ENCODE peak calls at places on chromosomes 11 and 22, in five cellular contexts. Q is HCT116, C is breast epithelium, M is esophagus muscularis mucosa, W is stomach. P is an unnamed sample. For H3K9me3, the result is how much of the 10 kb centered on the place peaks cover.

GRCh38 chr11:44506375-44507016 is 59.0 kb upstream of the CD82 start:
- DNase-seq in Q (peak), C (no peak), M (no peak), W (no peak), P (no peak)

GRCh38 chr22:41124086-41124485 is 31.7 kb downstream of the EP300 start:
- DNase-seq in Q (no peak), C (no peak), M (no peak), W (no peak), P (no peak)

GRCh38 chr11:12102588-12103410 is 7.6 kb upstream of the MICAL2 start:
- DNase-seq in Q (no peak), C (no peak), M (no peak), W (no peak), P (no peak)

GRCh38 chr22:46053563-46054090 is 76.7 kb upstream of the WNT7B start:
- DNase-seq in Q (no peak), C (peak), M (no peak), W (peak), P (no peak)

GRCh38 chr11:86185346-86185745 is 59.2 kb upstream of the EED start:
- DNase-seq in Q (no peak), C (no peak), M (no peak), W (no peak), P (no peak)

GRCh38 chr11:65310756-65311155 is 3.9 kb upstream of the CDC42EP2 start:
- DNase-seq in Q (no peak), C (no peak), M (no peak), W (no peak), P (no peak)

GRCh38 chr11:114179234-114179941 is 116.8 kb upstream of the NNMT start:
- DNase-seq in Q (no peak), C (peak), M (peak), W (peak), P (no peak)

GRCh38 chr11:21604564-21604963 is 588.3 kb upstream of the ANO5 start:
- DNase-seq in Q (no peak), C (no peak), M (no peak), W (no peak), P (no peak)

GRCh38 chr22:21778705-21779363 is 43.2 kb upstream of the YPEL1 start:
- DNase-seq in Q (no peak), C (no peak), M (no peak), W (peak), P (no peak)

GRCh38 chr11:4027746-4028145 is 66.9 kb upstream of the RRM1 start:
- DNase-seq in Q (no peak), C (no peak), M (no peak), W (no peak), P (no peak)

GRCh38 chr11:112025682-112026081 is 474 bp downstream of the DLAT start:
- DNase-seq in Q (no peak), C (no peak), M (no peak), W (no peak), P (no peak)

GRCh38 chr11:125449586-125449985 is 46.5 kb downstream of the FEZ1 start:
- DNase-seq in Q (no peak), C (no peak), M (no peak), W (no peak), P (no peak)

GRCh38 chr22:19430890-19431541 is 517 bp downstream of the HIRA start:
- DNase-seq in Q (no peak), C (no peak), M (no peak), W (peak), P (no peak)

DNA sequence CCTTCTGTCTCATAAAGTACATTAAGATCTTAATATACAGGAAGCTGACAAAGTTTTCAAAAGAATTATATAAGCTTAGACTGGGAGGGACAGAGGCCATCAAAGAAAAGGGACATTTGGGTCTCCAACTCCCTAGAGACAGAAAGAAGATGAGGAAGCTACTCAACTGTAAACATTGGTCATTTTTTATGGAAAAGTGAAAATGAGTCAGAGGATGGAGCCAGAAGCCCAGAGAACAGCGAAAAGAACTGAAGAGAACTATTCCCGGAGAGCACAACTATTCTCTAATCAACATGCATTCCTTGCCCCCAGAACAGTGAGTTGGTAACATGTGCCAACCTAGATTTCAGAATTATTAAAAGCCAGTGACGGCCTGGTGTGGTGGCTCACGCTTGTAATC is 779.3 kb downstream of the DLG2 start:
- DNase-seq in Q (no peak), C (no peak), M (no peak), W (no peak), P (no peak)
- TF ChIP-seq POLR2AphosphoS5 in Q (no peak), C (no peak), M (no peak), W (no peak), P (no peak)

DNA sequence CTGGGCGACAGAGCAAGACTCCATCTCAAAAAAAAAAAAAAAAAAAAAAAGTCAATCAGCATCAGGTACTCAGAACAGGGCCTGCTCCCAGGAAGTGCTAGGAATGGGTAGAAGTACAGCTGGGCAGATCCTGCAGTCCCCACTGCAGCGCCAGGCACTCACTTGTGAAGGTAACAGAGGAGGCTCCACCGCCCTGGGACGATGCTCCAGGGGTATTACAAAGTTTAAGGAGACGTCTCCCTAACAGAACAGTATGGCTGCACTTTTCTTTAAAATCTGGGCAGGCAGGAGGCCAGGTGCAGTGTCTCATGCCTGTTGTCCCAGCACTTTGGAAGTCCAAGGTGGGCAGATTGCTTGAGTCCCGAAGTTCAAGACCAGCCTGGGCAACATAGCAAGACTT is 1449.0 kb downstream of the BRD1 start:
- DNase-seq in Q (no peak), C (no peak), M (no peak), W (peak), P (no peak)
- H3K9me3 ChIP-seq in Q (under half), C (under half), M (under half), W (under half), P (under half)

GRCh38 chr11:88603499-88603898 is 266.0 kb upstream of the CTSC start:
- DNase-seq in Q (no peak), C (no peak), M (no peak), W (no peak), P (no peak)
- TF ChIP-seq POLR2AphosphoS5 in Q (no peak), C (no peak), M (no peak), W (no peak), P (no peak)

DNA sequence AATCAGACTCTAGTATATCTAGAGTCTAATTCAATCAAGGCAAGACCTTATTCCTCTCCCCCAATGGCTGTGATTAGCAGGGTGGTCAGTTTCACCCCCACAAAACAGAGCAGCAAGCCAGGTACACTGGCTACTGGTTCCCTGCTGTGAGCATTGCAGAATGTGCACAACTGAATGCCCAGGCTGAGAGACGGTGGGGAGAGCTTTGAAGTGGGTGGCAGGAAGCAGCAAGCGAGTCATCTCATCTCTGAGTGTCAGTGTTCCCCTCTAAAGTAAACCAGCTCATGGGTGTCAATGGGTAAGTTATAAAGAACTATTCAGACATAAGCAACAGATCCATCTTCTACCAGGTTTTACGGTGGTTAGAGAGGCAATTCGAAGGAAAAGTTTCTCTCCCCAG is 37.6 kb downstream of the GAB4 start:
- DNase-seq in Q (no peak), C (no peak), M (no peak), W (no peak), P (no peak)
- H3K9me3 ChIP-seq in Q (under half), C (under half), M (under half), W (under half), P (under half)

P was measured in SK-N-MC.